ENCODE peak calls at places on chromosomes 16 and 17, in seven cellular contexts. D, E, X, S, T, J and H are unnamed samples.
A peak's percentile ranks its signal among the peaks of the same experiment; 100 is the strongest.

GRCh38 chr16:27847030-27847550 is 216.4 kb downstream of the GSG1L start:
- DNase-seq in S (no peak), D (no peak), E (no peak), J (no peak), T (no peak), X (no peak), H (no peak)

GRCh38 chr16:66272461-66272860 is 94.0 kb upstream of the CDH5 start:
- DNase-seq in D (no peak), J (no peak), X (no peak), S (no peak), E (no peak), T (no peak), H (no peak)

GRCh38 chr16:4660454-4661007 is 32.8 kb upstream of the NUDT16L1 start:
- DNase-seq in E (peak; percentile 60), J (no peak), S (peak; percentile 44), X (peak; percentile 90), T (no peak), D (no peak), H (peak; percentile 38)

GRCh38 chr16:14545346-14545884 is 84.6 kb downstream of the PARN start:
- DNase-seq in X (no peak), E (no peak), S (no peak), D (no peak), T (no peak), J (peak; percentile 92), H (no peak)

GRCh38 chr17:72388765-72389473 is 268.1 kb downstream of the SOX9 start:
- DNase-seq in T (no peak), X (no peak), D (no peak), S (no peak), J (peak; percentile 90), E (no peak), H (no peak)

GRCh38 chr16:55264949-55265348 is 59.1 kb upstream of the IRX6 start:
- DNase-seq in T (no peak), J (no peak), X (no peak), S (no peak), D (no peak), E (no peak), H (no peak)

GRCh38 chr17:5282639-5283217 is 644 bp downstream of the RABEP1 start:
- DNase-seq in T (peak; percentile 42), E (peak; percentile 36), S (peak; percentile 31), D (no peak), J (peak; percentile 47), X (peak; percentile 81), H (peak; percentile 37)

GRCh38 chr16:70697601-70698170 is 11.8 kb upstream of the MTSS2 start:
- DNase-seq in E (no peak), X (no peak), J (no peak), T (no peak), D (no peak), S (no peak), H (no peak)

GRCh38 chr17:73591278-73592078 is 52.8 kb downstream of the SDK2 start:
- DNase-seq in X (no peak), D (no peak), S (no peak), T (no peak), E (peak; percentile 16), J (no peak), H (no peak)

GRCh38 chr16:21156767-21157467 is 1.6 kb upstream of the LDAF1 start:
- DNase-seq in X (no peak), J (peak; percentile 78), S (peak; percentile 48), D (peak; percentile 63), E (no peak), T (peak; percentile 26), H (peak; percentile 76)

GRCh38 chr17:2055494-2056220 is 754 bp downstream of the HIC1 start:
- DNase-seq in E (peak; percentile 31), T (no peak), D (no peak), S (no peak), J (no peak), X (peak; percentile 83), H (no peak)

GRCh38 chr17:32518856-32519768 is 32.3 kb downstream of the CDK5R1 start:
- DNase-seq in E (peak; percentile 44), X (peak; percentile 80), D (peak; percentile 81), J (no peak), S (peak; percentile 30), T (peak; percentile 49), H (peak; percentile 56)

GRCh38 chr16:69145658-69146057 is 13.2 kb downstream of the UTP4 start:
- DNase-seq in T (peak; percentile 66), E (no peak), S (peak; percentile 70), X (no peak), J (no peak), D (no peak), H (no peak)

GRCh38 chr16:84072014-84072413 is 29.4 kb upstream of the SLC38A8 start:
- DNase-seq in X (no peak), E (no peak), J (no peak), S (no peak), D (no peak), T (no peak), H (no peak)

GRCh38 chr16:22328081-22328725 is 31.0 kb downstream of the POLR3E start:
- DNase-seq in J (no peak), X (no peak), S (no peak), E (no peak), D (no peak), T (no peak), H (no peak)

GRCh38 chr16:50196736-50197135 is 43.6 kb downstream of the TENT4B start:
- DNase-seq in S (no peak), T (no peak), E (no peak), J (no peak), X (no peak), D (no peak), H (no peak)

GRCh38 chr17:68539536-68540469 is 27.6 kb downstream of the PRKAR1A start:
- DNase-seq in T (no peak), S (no peak), J (peak; percentile 22), D (no peak), E (no peak), X (no peak), H (no peak)

GRCh38 chr16:86975445-86975844 is 341.7 kb downstream of the C16orf95 start:
- DNase-seq in X (peak; percentile 25), T (no peak), E (no peak), J (peak; percentile 78), D (peak; percentile 66), S (no peak), H (peak; percentile 43)

GRCh38 chr16:1125471-1125870 is 27.4 kb upstream of the CACNA1H start:
- DNase-seq in T (no peak), J (peak; percentile 66), E (no peak), X (no peak), D (no peak), S (no peak), H (peak; percentile 79)

GRCh38 chr16:314351-314750 is 31.4 kb downstream of the PDIA2 start:
- DNase-seq in T (no peak), D (no peak), J (no peak), S (no peak), E (no peak), X (no peak), H (no peak)

GRCh38 chr17:27878776-27879562 is 14.2 kb downstream of the LYRM9 start:
- DNase-seq in E (no peak), D (no peak), T (no peak), J (no peak), X (no peak), S (no peak), H (no peak)

GRCh38 chr17:45316271-45317112 is at the start of gene MAP3K14:
- DNase-seq in D (no peak), T (peak; percentile 73), J (peak; percentile 71), S (peak; percentile 70), X (peak; percentile 94), E (peak; percentile 59), H (peak; percentile 48)
- H3K4me1 ChIP-seq in D (peaks cover 21% of the 10 kb centered on the region), T (peaks cover 77% of the 10 kb centered on the region), J (peaks cover 73% of the 10 kb centered on the region), S (peaks cover 48% of the 10 kb centered on the region), X (peaks cover 36% of the 10 kb centered on the region), E (peaks cover 87% of the 10 kb centered on the region), H (peaks cover 16% of the 10 kb centered on the region)

GRCh38 chr16:89054714-89055113 is 38.9 kb upstream of the ACSF3 start:
- DNase-seq in E (no peak), D (no peak), X (no peak), J (no peak), T (no peak), S (no peak), H (no peak)
- H3K4me1 ChIP-seq in E (no peaks in the 10 kb centered on the region), D (peaks cover 20% of the 10 kb centered on the region), X (no peaks in the 10 kb centered on the region), J (peaks cover 14% of the 10 kb centered on the region), T (no peaks in the 10 kb centered on the region), S (no peaks in the 10 kb centered on the region), H (peaks cover 31% of the 10 kb centered on the region)

GRCh38 chr16:89334988-89335802 is 117.7 kb downstream of the ZNF778 start:
- DNase-seq in S (no peak), J (no peak), X (peak; percentile 62), E (no peak), D (no peak), T (no peak), H (no peak)
- H3K4me1 ChIP-seq in S (peaks cover 40% of the 10 kb centered on the region), J (peaks cover 63% of the 10 kb centered on the region), X (peaks cover 31% of the 10 kb centered on the region), E (peaks cover 76% of the 10 kb centered on the region), D (peaks cover 30% of the 10 kb centered on the region), T (peaks cover 68% of the 10 kb centered on the region), H (peaks cover 56% of the 10 kb centered on the region)

GRCh38 chr16:12093902-12094301 is 117.4 kb downstream of the SNX29 start:
- DNase-seq in E (no peak), D (no peak), S (no peak), J (no peak), X (no peak), T (no peak), H (no peak)
- H3K4me1 ChIP-seq in E (peaks cover 26% of the 10 kb centered on the region), D (peaks cover 20% of the 10 kb centered on the region), S (peaks cover 5% of the 10 kb centered on the region), J (peaks cover 38% of the 10 kb centered on the region), X (peaks cover 46% of the 10 kb centered on the region), T (peaks cover 38% of the 10 kb centered on the region), H (peaks cover 12% of the 10 kb centered on the region)

DNA sequence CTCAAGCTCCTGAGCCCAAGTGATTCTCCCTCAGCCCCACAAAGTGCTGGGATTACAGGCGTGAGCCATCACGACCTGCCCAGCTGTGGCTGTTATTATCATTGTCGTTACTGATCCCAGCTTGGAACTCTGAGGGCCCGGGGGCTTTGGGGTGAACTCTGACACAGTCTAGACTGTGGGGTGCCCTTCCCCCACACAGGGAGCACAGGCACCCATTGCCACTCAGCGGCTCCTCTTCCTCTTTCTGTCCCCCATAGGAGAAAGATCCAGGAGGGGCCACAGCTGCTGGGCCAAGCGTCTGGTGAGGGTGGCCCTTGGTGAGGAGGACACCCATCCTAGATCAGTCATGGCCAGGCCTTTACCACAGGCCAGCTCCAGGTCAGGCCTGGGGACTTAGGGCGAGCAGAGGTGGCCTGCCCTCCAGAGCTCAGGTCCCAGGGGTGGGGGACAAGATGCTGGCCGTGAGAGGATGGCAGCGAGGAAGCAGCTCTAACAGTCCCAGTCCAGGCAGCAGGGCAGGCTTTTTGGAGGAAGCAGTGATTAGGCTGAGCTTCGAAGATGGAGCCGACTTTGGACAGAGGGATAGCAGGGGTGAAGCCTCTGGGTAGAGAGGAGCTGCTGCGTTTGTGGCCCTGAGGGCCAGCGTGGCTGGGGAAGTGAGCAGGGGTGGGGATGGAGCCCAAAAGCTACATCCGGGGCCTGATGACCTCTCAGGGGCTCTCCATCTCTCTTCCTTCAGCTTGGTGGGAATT is 24.7 kb downstream of the TMEM235 start:
- DNase-seq in S (no peak), T (no peak), E (no peak), X (no peak), J (no peak), D (no peak), H (no peak)
- H3K4me1 ChIP-seq in S (peaks cover 16% of the 10 kb centered on the region), T (peaks cover 31% of the 10 kb centered on the region), E (peaks cover 88% of the 10 kb centered on the region), X (peaks cover 6% of the 10 kb centered on the region), J (peaks cover 9% of the 10 kb centered on the region), D (peaks cover 38% of the 10 kb centered on the region), H (peaks cover 16% of the 10 kb centered on the region)

GRCh38 chr16:80738521-80738920 is 65.9 kb downstream of the CDYL2 start:
- DNase-seq in S (no peak), D (no peak), X (no peak), J (no peak), T (no peak), E (no peak), H (no peak)
- H3K4me1 ChIP-seq in S (no peaks in the 10 kb centered on the region), D (no peaks in the 10 kb centered on the region), X (no peaks in the 10 kb centered on the region), J (no peaks in the 10 kb centered on the region), T (no peaks in the 10 kb centered on the region), E (no peaks in the 10 kb centered on the region), H (no peaks in the 10 kb centered on the region)